ENCODE peak calls at places on chromosomes 5 and 9, in four cellular contexts. S, W, V and J are unnamed samples.

GRCh38 chr9:93263334-93264229 is 79.6 kb downstream of the WNK2 start:
- DNase-seq in V (peak; percentile 7), W (peak; percentile 8), S (no peak), J (no peak)

GRCh38 chr9:19550009-19550408 is 141.2 kb downstream of the ACER2 start:
- DNase-seq in S (no peak), V (no peak), W (no peak), J (no peak)

GRCh38 chr5:180162304-180162661 is 46.7 kb downstream of the RASGEF1C start:
- DNase-seq in V (no peak), W (no peak), S (no peak), J (no peak)

GRCh38 chr5:136686192-136686872 is 321.0 kb upstream of the TRPC7 start:
- DNase-seq in V (no peak), W (no peak), S (no peak), J (no peak)

GRCh38 chr9:138074516-138074915 is 196.9 kb downstream of the CACNA1B start:
- DNase-seq in S (no peak), W (peak; percentile 5), V (no peak), J (no peak)

GRCh38 chr9:21836437-21837161 is 34.2 kb downstream of the MTAP start:
- DNase-seq in W (no peak), V (peak; percentile 34), S (no peak), J (peak; percentile 95)

GRCh38 chr5:175336781-175337180 is 107.2 kb downstream of the DRD1 start:
- DNase-seq in W (no peak), V (no peak), S (no peak), J (no peak)

GRCh38 chr5:123429221-123429954 is 6.2 kb upstream of the CEP120 start:
- DNase-seq in V (no peak), W (no peak), S (no peak), J (no peak)

GRCh38 chr9:128043467-128043868 is 23.7 kb downstream of the NAIF1 start:
- DNase-seq in V (no peak), S (no peak), W (no peak), J (no peak)

GRCh38 chr5:117803533-117803932 is 1184.8 kb downstream of the DTWD2 start:
- DNase-seq in S (no peak), W (no peak), V (no peak), J (peak; percentile 12)

GRCh38 chr5:73296772-73297171 is 123.8 kb downstream of the TMEM174 start:
- DNase-seq in V (no peak), W (no peak), S (no peak), J (peak; percentile 69)

GRCh38 chr9:130311019-130311773 is 45.6 kb downstream of the HMCN2 start:
- DNase-seq in W (no peak), S (no peak), V (no peak), J (no peak)

GRCh38 chr5:53512539-53512938 is 32.1 kb downstream of the FST start:
- DNase-seq in W (no peak), V (no peak), S (no peak), J (no peak)